ENCODE peak calls at places on chromosomes 13 and 19, in five cellular contexts. P is cardiac muscle cell, Y is stomach, S is fibroblast of villous mesenchyme, D is body of pancreas. K is an unnamed sample.

GRCh38 chr13:113405481-113406300 is 41.8 kb upstream of the GRTP1 start:
- DNase-seq in D (no peak), Y (no peak), S (no peak), P (no peak), K (no peak)

GRCh38 chr19:10137751-10138682 is 18.3 kb upstream of the EIF3G start:
- DNase-seq in S (no peak), Y (no peak), P (no peak), D (no peak), K (no peak)

GRCh38 chr13:51688937-51689336 is 104.7 kb downstream of the WDFY2 start:
- DNase-seq in S (no peak), P (no peak), D (no peak), Y (no peak), K (no peak)

GRCh38 chr13:22031702-22032286 is 360.9 kb downstream of the FGF9 start:
- DNase-seq in P (no peak), D (no peak), S (no peak), Y (no peak), K (no peak)

GRCh38 chr19:48635966-48636858 is 967 bp downstream of the DBP start:
- DNase-seq in D (no peak), Y (no peak), P (peak; percentile 36), S (no peak), K (no peak)

GRCh38 chr19:50722248-50723013 is 733 bp upstream of the CLEC11A start:
- DNase-seq in P (no peak), D (no peak), S (no peak), Y (no peak), K (no peak)

GRCh38 chr13:51015973-51016372 is 95.1 kb downstream of the C13orf42 start:
- DNase-seq in S (no peak), P (no peak), D (no peak), Y (no peak), K (no peak)

GRCh38 chr19:34454685-34455084 is 26.5 kb downstream of the UBA2 start:
- DNase-seq in S (no peak), Y (no peak), D (no peak), P (no peak), K (no peak)

GRCh38 chr13:62625214-62625613 is 1209.6 kb upstream of the PCDH20 start:
- DNase-seq in P (no peak), Y (no peak), S (no peak), D (no peak), K (no peak)

GRCh38 chr19:51472607-51473006 is 5.7 kb upstream of the CEACAM18 start:
- DNase-seq in S (no peak), Y (no peak), D (no peak), P (no peak), K (no peak)

GRCh38 chr19:4575267-4575793 is 15.8 kb upstream of the SEMA6B start:
- DNase-seq in Y (no peak), S (peak; percentile 94), D (peak; percentile 35), P (peak; percentile 49), K (peak; percentile 77)

GRCh38 chr19:11345122-11345752 is 831 bp downstream of the TMEM205 start:
- DNase-seq in P (no peak), D (no peak), Y (no peak), S (no peak), K (no peak)

GRCh38 chr19:956747-957451 is 27.2 kb upstream of the WDR18 start:
- DNase-seq in D (no peak), S (peak; percentile 61), P (peak; percentile 18), Y (no peak), K (no peak)

GRCh38 chr13:112828082-112828699 is 138.4 kb downstream of the ATP11A start:
- DNase-seq in D (no peak), P (no peak), Y (no peak), S (no peak), K (no peak)

GRCh38 chr13:71645467-71645866 is 221.5 kb downstream of the DACH1 start:
- DNase-seq in D (no peak), Y (no peak), P (no peak), S (no peak), K (no peak)

GRCh38 chr13:32246468-32246867 is 68.7 kb downstream of the ZAR1L start:
- DNase-seq in P (peak; percentile 72), D (peak; percentile 48), S (peak; percentile 67), Y (peak; percentile 68), K (peak; percentile 56)

GRCh38 chr13:39597828-39598227 is 5.2 kb downstream of the LHFPL6 start:
- DNase-seq in Y (no peak), S (peak; percentile 29), P (no peak), D (no peak), K (no peak)

GRCh38 chr19:7850429-7850819 is 20.4 kb downstream of the EVI5L start:
- DNase-seq in D (no peak), S (peak; percentile 24), Y (no peak), P (peak; percentile 82), K (no peak)

GRCh38 chr13:34300559-34300958 is 482.6 kb downstream of the RFC3 start:
- DNase-seq in D (no peak), S (peak; percentile 6), P (no peak), Y (no peak), K (no peak)

GRCh38 chr13:25881946-25882574 is 169.8 kb downstream of the SHISA2 start:
- DNase-seq in Y (no peak), S (peak; percentile 6), P (no peak), D (no peak), K (no peak)

GRCh38 chr19:40625406-40626120 is 24.4 kb downstream of the LTBP4 start:
- DNase-seq in S (no peak), P (no peak), Y (no peak), D (no peak), K (no peak)

GRCh38 chr19:409006-409514 is at the start of gene C2CD4C:
- DNase-seq in S (no peak), D (peak; percentile 14), Y (no peak), P (peak; percentile 59), K (no peak)

GRCh38 chr13:47997384-47997783 is 3.7 kb downstream of the SUCLA2 start:
- DNase-seq in S (no peak), D (no peak), P (no peak), Y (no peak), K (no peak)

GRCh38 chr19:35986664-35987570 is 8.1 kb upstream of the SDHAF1 start:
- DNase-seq in D (no peak), P (peak; percentile 44), Y (no peak), S (no peak), K (no peak)

GRCh38 chr19:39927076-39927475 is 7.4 kb downstream of the FCGBP start:
- DNase-seq in S (no peak), D (no peak), P (no peak), Y (peak; percentile 22), K (no peak)

GRCh38 chr19:54415901-54416621 is 797 bp downstream of the TTYH1 start:
- DNase-seq in Y (no peak), D (no peak), P (no peak), S (no peak), K (no peak)
- H3K4me3 ChIP-seq in Y (peak overlapping the region; percentile 24), D (no peak overlapping the region), P (peak overlapping the region; percentile 22), S (no peak overlapping the region), K (no peak overlapping the region)

GRCh38 chr13:74287672-74288169 is 153.5 kb upstream of the KLF12 start:
- DNase-seq in S (peak; percentile 56), Y (peak; percentile 90), P (peak; percentile 67), D (peak; percentile 69), K (peak; percentile 44)
- H3K4me3 ChIP-seq in S (no peak overlapping the region), Y (peak overlapping the region; percentile 21), P (no peak overlapping the region), D (no peak overlapping the region), K (no peak overlapping the region)

DNA sequence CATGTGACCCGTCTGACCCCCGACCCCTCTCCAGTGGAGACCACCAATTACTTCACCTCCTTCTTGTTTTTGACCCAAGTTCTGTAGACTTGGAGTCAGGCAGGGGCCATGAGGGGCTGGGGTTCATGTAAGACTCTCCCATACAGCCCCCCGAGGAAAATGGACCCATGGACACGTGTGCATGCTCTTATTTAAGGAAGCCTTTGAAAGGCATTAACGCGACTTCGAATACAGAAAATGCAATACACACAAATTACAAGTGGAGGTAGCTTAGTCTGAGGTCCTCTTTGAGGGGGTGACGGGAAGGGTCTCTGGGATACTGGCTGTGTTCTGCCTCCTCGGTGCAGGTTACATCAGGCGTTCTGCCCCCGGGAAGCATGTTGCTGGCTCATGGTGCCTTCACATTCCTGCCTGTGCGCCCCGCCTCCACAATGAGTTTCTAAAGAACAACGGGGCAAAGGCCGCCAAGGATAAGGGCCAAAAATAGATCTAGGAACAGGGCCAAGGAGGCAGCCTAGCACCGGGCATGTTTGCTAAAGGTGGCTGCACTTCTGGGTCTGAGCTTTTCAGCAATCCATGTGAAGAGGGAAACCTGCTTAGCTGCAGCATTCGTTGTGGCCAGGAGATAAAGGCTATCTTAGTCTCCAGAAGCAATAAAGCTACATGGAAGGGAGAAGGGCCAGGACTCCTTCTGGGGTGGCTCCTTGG is 54.5 kb downstream of the RAB20 start:
- DNase-seq in S (peak; percentile 64), Y (peak; percentile 94), D (peak; percentile 93), P (peak; percentile 89), K (no peak)
- H3K4me3 ChIP-seq in S (no peak overlapping the region), Y (no peak overlapping the region), D (no peak overlapping the region), P (no peak overlapping the region), K (no peak overlapping the region)

DNA sequence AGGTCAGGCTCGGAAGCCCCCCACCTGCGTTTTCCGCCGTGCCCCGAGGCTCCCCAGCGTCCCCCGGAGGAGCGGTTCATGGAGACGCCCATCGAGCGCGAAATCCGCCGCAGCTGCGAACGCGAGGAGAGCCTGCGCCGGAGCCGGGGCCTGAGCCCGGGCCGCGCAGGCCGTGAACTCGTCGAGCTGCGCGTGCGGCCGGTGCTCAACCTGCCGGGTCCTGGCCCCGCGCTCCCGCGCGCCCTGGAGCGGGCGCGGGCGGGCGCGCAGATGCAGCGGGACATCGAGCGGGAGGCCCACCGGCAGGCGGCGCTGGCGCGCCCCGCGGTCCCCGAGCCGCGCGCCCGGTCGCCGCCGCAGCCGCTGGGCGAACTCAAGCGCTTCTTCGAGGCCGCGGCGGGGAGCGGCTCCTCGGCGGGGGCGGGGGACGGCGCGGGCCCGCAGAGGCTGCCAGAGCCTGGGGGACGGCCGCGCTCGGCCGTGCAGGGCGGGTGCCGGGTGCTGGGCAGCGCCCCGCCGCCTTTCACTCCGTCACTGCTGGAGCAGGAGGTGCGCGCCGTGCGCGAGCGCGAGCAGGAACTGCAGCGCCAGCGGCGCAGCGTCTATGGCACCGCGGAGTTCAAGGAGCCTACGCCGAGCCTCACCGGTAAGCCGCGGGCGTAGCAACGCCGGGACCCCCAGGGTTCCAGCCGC is 792 bp downstream of the MISP3 start:
- DNase-seq in S (peak; percentile 78), Y (peak; percentile 81), P (peak; percentile 86), D (peak; percentile 81), K (no peak)
- H3K4me3 ChIP-seq in S (peak overlapping the region; percentile 71), Y (peak overlapping the region; percentile 77), P (peak overlapping the region; percentile 89), D (peak overlapping the region; percentile 94), K (peak overlapping the region; percentile 52)

DNA sequence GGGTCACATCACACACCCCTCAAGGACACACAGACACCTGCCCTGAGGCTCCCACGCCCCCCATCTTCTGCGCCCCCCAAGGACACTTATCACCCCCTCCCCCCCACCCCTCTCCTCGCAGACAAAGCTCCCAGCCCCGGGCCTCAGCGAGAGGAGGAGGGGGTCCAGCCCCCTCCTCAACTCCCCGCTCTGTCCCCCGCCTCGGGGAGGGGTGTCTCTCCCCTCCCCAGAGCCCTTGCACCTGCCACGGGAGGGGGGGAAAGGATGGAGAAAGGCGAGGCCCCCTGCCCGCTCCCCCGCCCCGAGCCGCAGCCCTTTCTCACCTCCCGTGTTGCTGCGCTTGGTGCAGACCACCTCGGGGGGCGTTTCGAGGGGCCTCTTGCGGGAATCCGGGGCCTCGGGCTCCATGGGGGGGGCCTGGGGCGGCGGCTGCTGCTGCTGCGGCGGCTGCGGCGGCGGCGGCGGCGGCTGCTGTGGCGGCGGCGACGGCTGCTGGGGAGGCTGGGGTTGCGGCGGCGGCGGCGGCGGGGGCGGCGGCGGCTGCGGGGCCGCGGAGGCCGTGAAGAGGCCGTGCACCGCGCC is 630 bp downstream of the NOVA2 start:
- DNase-seq in S (no peak), Y (no peak), D (no peak), P (no peak), K (no peak)
- H3K4me3 ChIP-seq in S (no peak overlapping the region), Y (peak overlapping the region; percentile 34), D (no peak overlapping the region), P (peak overlapping the region; percentile 19), K (no peak overlapping the region)

K was measured in HFF-Myc.